ENCODE peak calls at places on chromosomes 12 and 14, in seven cellular contexts. J is neural progenitor cell, Q is GM23338, L is OCI-LY7, P is GM23248, W is MM.1S, E is hepatocyte. A is an unnamed sample. For H3K4me1, the result is how much of the 10 kb centered on the place peaks cover.

GRCh38 chr12:94615284-94616216 is 34.8 kb downstream of the TMCC3 start:
- DNase-seq in J (no peak), Q (no peak), L (no peak), P (peak), W (no peak), E (peak), A (peak)

GRCh38 chr12:6458281-6459003 is 6.6 kb downstream of the TAPBPL start:
- DNase-seq in J (no peak), Q (no peak), L (no peak), P (no peak), W (no peak), E (no peak), A (no peak)

GRCh38 chr14:63267171-63267570 is 51.6 kb downstream of the GPHB5 start:
- DNase-seq in J (no peak), Q (no peak), L (no peak), P (no peak), W (no peak), E (no peak), A (no peak)

GRCh38 chr14:96189288-96189711 is 15.3 kb upstream of the BDKRB2 start:
- DNase-seq in J (no peak), Q (no peak), L (no peak), P (peak), W (no peak), E (no peak), A (no peak)

GRCh38 chr14:94839346-94839745 is 69.4 kb upstream of the GSC start:
- DNase-seq in J (no peak), Q (no peak), L (no peak), P (no peak), W (no peak), E (no peak), A (no peak)

GRCh38 chr12:24719293-24719721 is 229.6 kb downstream of the BCAT1 start:
- DNase-seq in J (no peak), Q (no peak), L (no peak), P (peak), W (no peak), E (no peak), A (no peak)

GRCh38 chr12:121820056-121820455 is 16.2 kb downstream of the SETD1B start:
- DNase-seq in J (no peak), Q (no peak), L (no peak), P (no peak), W (no peak), E (no peak), A (no peak)

GRCh38 chr12:65666876-65667275 is 157.4 kb upstream of the HMGA2 start:
- DNase-seq in J (no peak), Q (no peak), L (no peak), P (peak), W (no peak), E (no peak), A (no peak)

GRCh38 chr12:119786539-119786938 is 90.6 kb downstream of the CIT start:
- DNase-seq in J (no peak), Q (no peak), L (no peak), P (no peak), W (no peak), E (no peak), A (no peak)

GRCh38 chr14:62592877-62593276 is 452.4 kb downstream of the KCNH5 start:
- DNase-seq in J (no peak), Q (no peak), L (no peak), P (no peak), W (no peak), E (peak), A (peak)

GRCh38 chr12:124727922-124728321 is 135.7 kb downstream of the SCARB1 start:
- DNase-seq in J (no peak), Q (no peak), L (peak), P (peak), W (no peak), E (no peak), A (peak)

GRCh38 chr14:75563931-75564330 is 14.5 kb upstream of the FLVCR2 start:
- DNase-seq in J (no peak), Q (no peak), L (no peak), P (no peak), W (no peak), E (no peak), A (peak)

GRCh38 chr14:59454131-59454530 is 11.0 kb downstream of the GPR135 start:
- DNase-seq in J (no peak), Q (no peak), L (no peak), P (peak), W (no peak), E (no peak), A (peak)

GRCh38 chr14:64081174-64081746 is 212.9 kb downstream of the ESR2 start:
- DNase-seq in J (no peak), Q (no peak), L (no peak), P (peak), W (no peak), E (no peak), A (peak)

GRCh38 chr14:22819191-22819988 is 4.2 kb upstream of the SLC7A7 start:
- DNase-seq in J (no peak), Q (peak), L (peak), P (peak), W (peak), E (peak), A (peak)

GRCh38 chr12:2294651-2295475 is 242.1 kb downstream of the CACNA1C start:
- DNase-seq in J (no peak), Q (no peak), L (peak), P (peak), W (no peak), E (peak), A (no peak)

GRCh38 chr14:73235531-73236155 is 1.7 kb upstream of the PAPLN start:
- DNase-seq in J (peak), Q (peak), L (peak), P (no peak), W (no peak), E (peak), A (no peak)
- H3K4me1 ChIP-seq in J (half or more), Q (half or more), L (under half), P (under half), W (under half), E (half or more), A (under half)

DNA sequence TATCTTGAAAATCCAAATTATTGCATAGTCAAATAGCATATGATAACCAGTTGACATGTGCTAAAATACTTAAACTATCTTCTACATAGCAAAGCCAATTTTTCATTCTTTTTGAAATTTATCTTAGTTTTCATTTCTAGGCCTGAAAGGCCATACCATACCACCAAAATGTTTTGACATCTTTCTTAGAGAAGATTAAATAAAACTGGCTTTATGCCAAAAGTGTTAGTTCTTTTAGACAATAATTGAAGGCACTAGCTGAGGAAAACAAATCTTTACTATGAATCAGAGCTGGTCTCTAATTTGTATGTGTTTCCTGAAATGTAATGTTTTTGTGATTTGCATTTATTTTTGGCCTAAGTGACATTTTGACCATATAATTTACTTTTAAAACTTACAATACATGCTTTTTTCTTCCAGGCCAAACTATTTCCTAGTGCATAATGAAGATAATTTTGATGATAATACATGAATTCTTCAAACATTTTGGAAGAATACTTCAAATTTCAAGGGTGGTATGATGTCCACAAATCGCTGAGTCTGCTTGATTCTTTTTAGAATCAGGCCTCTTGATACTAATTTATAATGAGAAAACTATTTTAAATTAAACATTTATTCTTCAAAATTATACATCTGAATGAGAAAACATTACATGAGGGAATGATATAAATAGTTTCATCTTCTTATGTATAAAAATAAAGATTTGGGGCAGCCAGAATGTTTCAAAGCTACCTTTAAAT is 6.5 kb upstream of the KCNMB4 start:
- DNase-seq in J (no peak), Q (no peak), L (no peak), P (peak), W (no peak), E (no peak), A (no peak)
- TF ChIP-seq EZH2phosphoT487 in J (no peak), Q (no peak), L (no peak), P (no peak), W (no peak), E (no peak), A (no peak)

GRCh38 chr14:103540816-103541493 is 12.0 kb downstream of the TRMT61A start:
- DNase-seq in J (no peak), Q (no peak), L (no peak), P (no peak), W (no peak), E (no peak), A (no peak)
- H3K4me1 ChIP-seq in J (under half), Q (under half), L (under half), P (under half), W (under half), E (under half), A (under half)

GRCh38 chr12:64116969-64117368 is 105.1 kb downstream of the KICS2 start:
- DNase-seq in J (no peak), Q (no peak), L (no peak), P (no peak), W (no peak), E (no peak), A (no peak)

GRCh38 chr12:64124511-64125197 is 97.4 kb downstream of the KICS2 start:
- DNase-seq in J (no peak), Q (no peak), L (no peak), P (peak), W (no peak), E (no peak), A (no peak)

GRCh38 chr12:64123448-64123847 is 98.6 kb downstream of the KICS2 start:
- DNase-seq in J (no peak), Q (no peak), L (no peak), P (no peak), W (no peak), E (no peak), A (no peak)

GRCh38 chr12:64125913-64126312 is 96.2 kb downstream of the KICS2 start:
- DNase-seq in J (no peak), Q (no peak), L (no peak), P (no peak), W (no peak), E (no peak), A (no peak)

DNA sequence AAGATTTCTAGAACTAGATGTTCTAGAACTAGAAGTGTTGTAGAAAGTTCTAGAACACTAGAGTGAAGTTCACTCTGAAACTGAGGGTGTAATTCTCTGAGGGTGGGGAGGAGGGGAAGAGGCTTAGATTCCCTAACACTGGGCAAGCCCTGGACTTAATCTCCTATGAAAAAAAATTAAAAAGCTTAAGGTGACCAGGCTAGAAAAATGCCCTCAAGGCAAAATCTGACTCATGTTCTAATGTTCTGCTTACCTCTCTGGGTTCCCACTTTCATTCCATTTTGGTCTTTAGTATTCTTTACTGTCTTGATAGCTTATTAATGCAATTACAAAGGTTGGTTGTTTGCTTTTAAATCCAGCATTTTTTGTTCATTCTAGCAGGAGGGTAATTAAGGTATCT is 101.5 kb downstream of the KICS2 start:
- DNase-seq in J (no peak), Q (no peak), L (no peak), P (peak), W (no peak), E (no peak), A (peak)
- TF ChIP-seq EZH2phosphoT487 in J (no peak), Q (no peak), L (no peak), P (no peak), W (no peak), E (no peak), A (no peak)

DNA sequence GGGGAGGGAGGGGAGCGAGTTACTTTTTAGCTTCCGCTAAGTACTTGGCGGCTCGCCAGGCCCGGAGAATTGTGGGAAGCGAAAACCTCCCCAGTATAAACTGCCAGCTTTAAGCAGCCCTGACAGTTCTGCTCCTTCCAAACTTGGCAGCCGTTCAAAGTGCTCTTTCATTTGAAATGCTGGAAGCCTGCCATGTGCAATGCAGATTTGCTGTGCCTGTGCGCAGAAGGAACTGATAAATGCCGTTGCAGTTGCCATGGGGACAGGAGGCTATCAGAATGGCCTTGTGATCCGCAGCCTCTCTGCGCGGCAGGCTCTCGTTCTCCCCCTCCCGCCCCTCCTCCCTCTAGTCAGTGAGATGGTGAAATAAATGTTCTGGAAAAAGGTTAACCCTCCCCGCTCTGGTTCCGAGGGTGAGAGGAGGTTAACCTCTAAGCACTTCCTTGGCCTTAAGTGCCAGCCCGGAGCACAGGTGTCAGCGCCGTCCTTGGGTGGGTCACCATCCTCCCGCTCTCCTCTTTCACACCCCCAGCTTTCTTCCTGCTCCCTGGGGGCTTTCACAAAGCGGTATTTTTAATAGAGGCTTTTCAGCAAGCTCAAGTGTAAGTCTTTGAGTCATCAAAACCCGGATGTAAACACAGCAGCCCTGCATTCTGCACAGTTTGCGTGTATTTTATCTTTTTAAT is 11.9 kb upstream of the IRF2BPL start:
- DNase-seq in J (peak), Q (peak), L (peak), P (peak), W (peak), E (peak), A (peak)
- H3K4me1 ChIP-seq in J (half or more), Q (half or more), L (half or more), P (half or more), W (half or more), E (half or more), A (half or more)

GRCh38 chr14:28308727-28309126 is 457.9 kb upstream of the FOXG1 start:
- DNase-seq in J (no peak), Q (no peak), L (no peak), P (no peak), W (no peak), E (no peak), A (peak)
- TF ChIP-seq EZH2phosphoT487 in J (no peak), Q (no peak), L (no peak), P (no peak), W (no peak), E (no peak), A (no peak)

GRCh38 chr12:53495903-53496751 is 3.1 kb downstream of the MAP3K12 start:
- DNase-seq in J (peak), Q (peak), L (no peak), P (peak), W (no peak), E (peak), A (no peak)
- H3K4me1 ChIP-seq in J (half or more), Q (under half), L (half or more), P (under half), W (under half), E (under half), A (under half)

GRCh38 chr12:47811070-47811391 is 8.7 kb downstream of the HDAC7 start:
- DNase-seq in J (no peak), Q (peak), L (no peak), P (no peak), W (no peak), E (no peak), A (no peak)

GRCh38 chr12:47814539-47815170 is 5.0 kb downstream of the HDAC7 start:
- DNase-seq in J (no peak), Q (no peak), L (no peak), P (no peak), W (no peak), E (no peak), A (no peak)

GRCh38 chr12:47812797-47813490 is 6.8 kb downstream of the HDAC7 start:
- DNase-seq in J (peak), Q (peak), L (peak), P (peak), W (peak), E (peak), A (peak)

GRCh38 chr12:47811581-47812484 is 7.9 kb downstream of the HDAC7 start:
- DNase-seq in J (no peak), Q (no peak), L (peak), P (peak), W (no peak), E (no peak), A (no peak)

DNA sequence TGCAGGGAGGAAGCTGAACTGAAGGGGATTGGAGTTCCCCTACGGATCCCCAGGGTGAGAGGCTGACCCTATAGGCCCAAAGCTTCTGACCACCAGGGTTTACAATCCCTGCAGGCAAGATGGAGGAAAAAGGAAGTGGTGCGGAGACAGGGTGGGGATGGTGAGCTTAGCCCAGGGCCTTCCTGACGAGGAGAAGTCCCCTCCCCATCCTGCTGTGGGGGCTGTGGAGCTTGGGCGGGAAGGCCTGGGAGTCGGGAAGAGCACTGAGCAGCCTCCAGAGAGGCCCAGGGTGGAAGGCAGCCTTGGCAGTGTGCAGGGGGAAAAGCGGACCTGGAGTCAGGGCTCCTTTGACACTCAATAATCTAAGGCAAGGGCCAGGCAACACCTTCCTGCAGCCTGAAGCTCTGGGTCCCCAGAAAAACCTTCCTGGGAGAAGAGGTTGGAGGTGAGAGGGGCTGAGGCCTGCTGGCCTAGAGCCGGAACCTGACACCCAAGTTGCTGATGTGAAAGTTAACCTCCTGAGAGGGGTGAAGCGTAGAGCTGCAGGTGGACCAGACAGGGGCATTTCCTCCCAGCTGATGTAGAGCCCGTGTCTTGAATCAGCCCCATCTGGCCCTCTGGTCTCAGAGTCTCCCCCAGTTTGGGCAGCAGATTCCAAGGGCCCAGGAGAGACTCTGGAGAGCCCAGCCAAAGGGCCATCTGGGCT is 6.1 kb downstream of the HDAC7 start:
- DNase-seq in J (peak), Q (peak), L (peak), P (no peak), W (peak), E (no peak), A (no peak)
- TF ChIP-seq EZH2phosphoT487 in J (no peak), Q (no peak), L (no peak), P (no peak), W (no peak), E (no peak), A (no peak)

GRCh38 chr12:101828463-101829196 is 2.1 kb downstream of the GNPTAB start:
- DNase-seq in J (no peak), Q (no peak), L (peak), P (no peak), W (peak), E (no peak), A (no peak)
- H3K4me1 ChIP-seq in J (under half), Q (under half), L (half or more), P (under half), W (half or more), E (under half), A (under half)

GRCh38 chr14:68968051-68968450 is 11.1 kb downstream of the ACTN1 start:
- DNase-seq in J (no peak), Q (no peak), L (no peak), P (no peak), W (no peak), E (no peak), A (no peak)

GRCh38 chr14:68967459-68967940 is 11.6 kb downstream of the ACTN1 start:
- DNase-seq in J (no peak), Q (no peak), L (no peak), P (no peak), W (no peak), E (no peak), A (no peak)

GRCh38 chr14:68968721-68969120 is 10.4 kb downstream of the ACTN1 start:
- DNase-seq in J (no peak), Q (no peak), L (no peak), P (no peak), W (no peak), E (no peak), A (no peak)

GRCh38 chr14:68965261-68965761 is 13.8 kb downstream of the ACTN1 start:
- DNase-seq in J (no peak), Q (no peak), L (no peak), P (no peak), W (no peak), E (no peak), A (peak)

GRCh38 chr14:68966872-68967301 is 12.2 kb downstream of the ACTN1 start:
- DNase-seq in J (no peak), Q (no peak), L (no peak), P (no peak), W (no peak), E (no peak), A (no peak)
- TF ChIP-seq EZH2phosphoT487 in J (no peak), Q (no peak), L (no peak), P (no peak), W (no peak), E (no peak), A (no peak)

A was measured in PC-3.